ENCODE peak calls at places on chromosomes 12 and 14, in six cellular contexts. S is lung, I is IMR-90, P is cardiac septum, F is NCI-H2081, Y is mucosa of descending colon. B is an unnamed sample.

GRCh38 chr12:19916193-19916498 is 452.2 kb upstream of the PDE3A start:
- DNase-seq in S (no peak), I (no peak), P (no peak), F (peak), Y (no peak), B (no peak)

GRCh38 chr12:47082963-47083621 is 3.3 kb upstream of the AMIGO2 start:
- DNase-seq in S (no peak), I (peak), P (no peak), F (peak), Y (no peak), B (no peak)

GRCh38 chr12:26276709-26277108 is 81.3 kb downstream of the SSPN start:
- DNase-seq in S (no peak), I (no peak), P (no peak), F (no peak), Y (no peak), B (no peak)

GRCh38 chr12:113069751-113070116 is 13.2 kb downstream of the DTX1 start:
- DNase-seq in S (no peak), I (no peak), P (no peak), F (no peak), Y (no peak), B (no peak)

GRCh38 chr12:43278268-43278832 is 273.7 kb downstream of the ADAMTS20 start:
- DNase-seq in S (no peak), I (no peak), P (no peak), F (no peak), Y (no peak), B (no peak)

GRCh38 chr14:104442611-104443390 is 136.8 kb upstream of the C14orf180 start:
- DNase-seq in S (peak), I (no peak), P (peak), F (no peak), Y (no peak), B (no peak)

GRCh38 chr14:59583755-59584154 is 7.1 kb upstream of the CCDC175 start:
- DNase-seq in S (no peak), I (peak), P (no peak), F (peak), Y (no peak), B (no peak)

GRCh38 chr12:28568083-28568482 is 377.8 kb downstream of the CCDC91 start:
- DNase-seq in S (no peak), I (peak), P (no peak), F (no peak), Y (peak), B (no peak)

GRCh38 chr14:94174622-94175402 is 690 bp downstream of the PPP4R4 start:
- DNase-seq in S (no peak), I (no peak), P (no peak), F (no peak), Y (peak), B (no peak)

GRCh38 chr12:114414866-114415524 is 9.1 kb upstream of the TBX5 start:
- DNase-seq in S (no peak), I (peak), P (no peak), F (no peak), Y (no peak), B (no peak)

GRCh38 chr14:75562494-75562893 is 15.9 kb upstream of the FLVCR2 start:
- DNase-seq in S (no peak), I (no peak), P (no peak), F (no peak), Y (no peak), B (no peak)

GRCh38 chr14:55914771-55915170 is 203.4 kb upstream of the PELI2 start:
- DNase-seq in S (no peak), I (peak), P (no peak), F (no peak), Y (no peak), B (no peak)

GRCh38 chr12:117309276-117309885 is 52.0 kb downstream of the NOS1 start:
- DNase-seq in S (no peak), I (no peak), P (no peak), F (no peak), Y (no peak), B (no peak)

GRCh38 chr14:95134304-95134933 is 22.9 kb downstream of the DICER1 start:
- DNase-seq in S (no peak), I (peak), P (no peak), F (no peak), Y (no peak), B (no peak)

GRCh38 chr12:132327351-132328171 is 1.8 kb downstream of the GALNT9 start:
- DNase-seq in S (peak), I (peak), P (no peak), F (no peak), Y (peak), B (peak)

GRCh38 chr14:46054526-46054925 is 597.1 kb downstream of the RPL10L start:
- DNase-seq in S (no peak), I (peak), P (no peak), F (no peak), Y (no peak), B (no peak)

GRCh38 chr12:91109148-91109564 is 2.1 kb downstream of the LUM start:
- DNase-seq in S (peak), I (peak), P (peak), F (peak), Y (peak), B (no peak)

GRCh38 chr12:59695379-59695778 is 99.5 kb downstream of the SLC16A7 start:
- DNase-seq in S (no peak), I (peak), P (no peak), F (no peak), Y (no peak), B (no peak)

GRCh38 chr14:100708349-100709217 is 18.1 kb upstream of the DLK1 start:
- DNase-seq in S (peak), I (peak), P (no peak), F (no peak), Y (peak), B (no peak)

GRCh38 chr12:27319848-27320247 is 12.8 kb upstream of the BMAL2 start:
- DNase-seq in S (no peak), I (no peak), P (no peak), F (no peak), Y (no peak), B (no peak)

GRCh38 chr12:112018571-112019237 is 5.5 kb downstream of the ERP29 start:
- DNase-seq in S (no peak), I (peak), P (no peak), F (peak), Y (no peak), B (no peak)

GRCh38 chr12:14612895-14613294 is 45.2 kb upstream of the PLBD1 start:
- DNase-seq in S (no peak), I (no peak), P (no peak), F (no peak), Y (no peak), B (no peak)